ENCODE peak calls at places on chromosomes 1 and 21, in four cellular contexts. H, Q, P and E are unnamed samples.
A peak's percentile ranks its signal among the peaks of the same experiment; 100 is the strongest.

GRCh38 chr1:223323491-223324484 is 40.2 kb downstream of the SUSD4 start:
- DNase-seq in P (no peak), H (no peak), Q (no peak), E (no peak)

GRCh38 chr1:175725684-175726083 is 17.7 kb downstream of the TNR start:
- DNase-seq in Q (peak; percentile 25), H (peak; percentile 66), P (peak; percentile 41), E (peak; percentile 42)

GRCh38 chr1:171292799-171293198 is 21.2 kb upstream of the FMO4 start:
- DNase-seq in H (no peak), Q (peak; percentile 57), P (no peak), E (no peak)

GRCh38 chr1:211697356-211697755 is 21.9 kb upstream of the NEK2 start:
- DNase-seq in P (no peak), Q (no peak), H (no peak), E (no peak)

GRCh38 chr1:225483818-225484656 is 56.2 kb upstream of the LBR start:
- DNase-seq in Q (no peak), P (no peak), H (no peak), E (no peak)

GRCh38 chr21:44551290-44552015 is at the start of gene KRTAP10-2:
- DNase-seq in H (no peak), Q (no peak), P (no peak), E (no peak)

GRCh38 chr1:230976825-230977747 is 1.6 kb downstream of the TTC13 start:
- DNase-seq in Q (no peak), P (no peak), H (peak; percentile 22), E (no peak)

GRCh38 chr1:119688810-119689209 is 22.9 kb upstream of the PHGDH start:
- DNase-seq in H (no peak), Q (no peak), P (no peak), E (no peak)

GRCh38 chr1:36824390-36824861 is 209.9 kb downstream of the GRIK3 start:
- DNase-seq in Q (no peak), H (peak; percentile 80), P (peak; percentile 31), E (peak; percentile 2)

GRCh38 chr1:164774413-164774812 is 215.4 kb downstream of the PBX1 start:
- DNase-seq in Q (no peak), H (no peak), P (no peak), E (no peak)

GRCh38 chr21:45256912-45257672 is 30.6 kb downstream of the POFUT2 start:
- DNase-seq in P (no peak), Q (no peak), H (peak; percentile 90), E (no peak)

GRCh38 chr1:58904299-58905125 is 120.7 kb upstream of the JUN start:
- DNase-seq in H (no peak), P (no peak), Q (no peak), E (no peak)

GRCh38 chr1:180632326-180633088 is 685 bp downstream of the XPR1 start:
- DNase-seq in H (peak; percentile 80), Q (peak; percentile 20), P (no peak), E (peak; percentile 22)

GRCh38 chr1:80363689-80364475 is 1357.4 kb upstream of the ADGRL4 start:
- DNase-seq in H (no peak), P (no peak), Q (no peak), E (no peak)

GRCh38 chr1:167412920-167413319 is 105.4 kb downstream of the CD247 start:
- DNase-seq in H (no peak), Q (no peak), P (no peak), E (no peak)

DNA sequence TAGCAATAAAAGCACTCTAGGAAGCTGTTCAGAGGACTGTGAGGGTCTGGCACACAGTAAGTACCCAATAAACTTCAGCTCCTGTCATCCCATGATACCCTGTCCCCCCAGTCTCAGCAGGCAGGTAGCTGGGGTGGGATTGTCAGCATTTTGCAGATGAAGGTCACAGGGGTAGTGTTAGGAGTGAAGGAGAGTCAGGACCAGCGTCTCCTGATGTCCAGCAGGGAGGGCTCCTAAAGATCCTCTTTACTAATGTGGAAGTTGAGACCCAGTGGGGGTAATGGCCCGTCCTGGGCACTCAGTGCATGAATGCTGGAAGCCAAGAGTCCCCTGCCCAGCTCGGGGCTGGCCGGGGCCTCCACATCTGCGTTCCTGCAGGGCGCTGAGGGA is 31.3 kb upstream of the EDN2 start:
- DNase-seq in H (no peak), Q (no peak), P (no peak), E (no peak)
- H3K4me3 ChIP-seq in H (no peak overlapping the region), Q (no peak overlapping the region), P (no peak overlapping the region), E (no peak overlapping the region)

GRCh38 chr1:67791261-67791660 is 42.0 kb downstream of the GNG12 start:
- DNase-seq in H (no peak), P (peak; percentile 46), Q (no peak), E (peak; percentile 30)

GRCh38 chr1:67791686-67792475 is 41.4 kb downstream of the GNG12 start:
- DNase-seq in P (peak; percentile 90), Q (peak; percentile 88), H (no peak), E (peak; percentile 91)

GRCh38 chr1:67795179-67795916 is 37.9 kb downstream of the GNG12 start:
- DNase-seq in H (no peak), P (no peak), Q (no peak), E (no peak)

GRCh38 chr1:67793562-67793961 is 39.7 kb downstream of the GNG12 start:
- DNase-seq in Q (peak; percentile 73), H (no peak), P (peak; percentile 63), E (peak; percentile 54)

DNA sequence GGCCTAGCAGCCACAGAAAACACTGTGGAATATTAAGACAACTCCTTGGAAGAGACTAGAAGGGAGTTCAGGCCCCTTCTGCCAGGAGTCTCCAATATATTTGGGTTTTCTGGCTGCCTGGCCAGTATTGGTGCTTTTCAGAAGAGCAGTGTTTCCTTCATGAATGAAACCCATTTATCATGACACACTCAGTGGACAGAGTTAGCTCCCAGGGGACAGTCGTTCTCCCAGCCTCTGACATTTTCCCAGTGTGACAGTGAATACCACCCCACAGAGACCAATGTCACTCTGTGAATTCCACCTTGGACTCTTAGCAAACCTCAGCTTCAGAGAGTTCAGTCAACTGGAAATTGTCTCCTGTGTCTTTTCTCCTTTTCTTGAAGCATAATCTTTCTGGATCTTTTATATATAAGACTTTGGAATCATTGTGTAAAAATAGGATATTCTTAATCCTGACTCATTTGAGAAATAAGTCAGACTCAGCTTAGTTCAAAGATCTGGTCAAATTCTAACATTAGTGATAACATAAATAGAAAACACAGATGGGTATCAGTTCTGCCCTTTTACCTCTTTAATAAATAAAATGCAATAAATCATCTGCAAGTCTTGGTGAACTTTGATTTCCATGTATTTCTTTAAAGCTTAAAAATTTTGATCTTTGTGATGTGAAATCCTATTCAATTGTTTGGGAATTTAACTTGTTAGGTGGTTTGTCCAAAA is 40.4 kb downstream of the GNG12 start:
- DNase-seq in P (no peak), Q (no peak), H (no peak), E (no peak)
- H3K4me3 ChIP-seq in P (no peak overlapping the region), Q (no peak overlapping the region), H (no peak overlapping the region), E (no peak overlapping the region)

DNA sequence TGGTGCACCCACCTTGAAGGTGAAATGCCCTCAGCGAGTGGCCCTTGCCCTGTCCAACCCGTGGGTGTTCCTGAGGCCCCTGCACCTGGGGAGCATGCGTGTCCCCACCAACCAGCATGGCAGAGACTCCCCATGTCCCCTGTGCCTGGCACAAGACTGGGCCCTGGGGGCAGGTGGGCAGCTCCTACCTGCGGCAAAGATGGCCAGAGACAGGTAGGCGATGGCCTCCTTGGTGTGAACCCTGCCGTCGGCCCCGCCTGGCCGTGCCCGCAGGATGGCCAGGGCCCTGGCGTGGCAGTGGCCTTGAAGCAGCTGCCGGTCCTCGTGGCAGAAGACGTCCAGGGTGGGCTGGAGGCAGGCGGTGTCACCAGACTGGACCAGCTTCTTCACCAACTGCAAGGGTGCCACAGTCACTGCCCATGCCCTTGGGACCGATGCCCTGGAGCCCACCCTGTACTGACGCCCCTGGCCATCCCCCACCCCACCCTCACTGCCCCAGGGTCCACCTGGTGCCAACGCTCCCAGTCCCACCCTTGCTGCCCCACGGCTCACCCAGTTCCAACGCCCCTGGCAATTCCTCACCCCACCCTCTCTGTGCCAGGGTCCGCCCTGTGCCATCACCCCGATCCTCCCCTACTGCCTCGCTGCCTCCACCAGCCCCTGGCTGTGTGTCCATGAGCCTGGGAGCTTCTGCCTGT is 15.7 kb downstream of the TTC34 start:
- DNase-seq in Q (no peak), P (no peak), H (no peak), E (no peak)
- H3K4me3 ChIP-seq in Q (no peak overlapping the region), P (no peak overlapping the region), H (no peak overlapping the region), E (no peak overlapping the region)

GRCh38 chr1:77280962-77281361 is 857 bp upstream of the AK5 start:
- DNase-seq in Q (no peak), H (no peak), P (no peak), E (no peak)

GRCh38 chr1:77282866-77283539 is 1.2 kb downstream of the AK5 start:
- DNase-seq in H (no peak), Q (peak; percentile 14), P (no peak), E (peak; percentile 10)

GRCh38 chr1:77282187-77282865 is 507 bp downstream of the AK5 start:
- DNase-seq in P (peak; percentile 41), H (no peak), Q (peak; percentile 36), E (peak; percentile 44)

GRCh38 chr1:77281491-77282186 is at the start of gene AK5:
- DNase-seq in Q (peak; percentile 38), P (peak; percentile 49), H (no peak), E (peak; percentile 50)

DNA sequence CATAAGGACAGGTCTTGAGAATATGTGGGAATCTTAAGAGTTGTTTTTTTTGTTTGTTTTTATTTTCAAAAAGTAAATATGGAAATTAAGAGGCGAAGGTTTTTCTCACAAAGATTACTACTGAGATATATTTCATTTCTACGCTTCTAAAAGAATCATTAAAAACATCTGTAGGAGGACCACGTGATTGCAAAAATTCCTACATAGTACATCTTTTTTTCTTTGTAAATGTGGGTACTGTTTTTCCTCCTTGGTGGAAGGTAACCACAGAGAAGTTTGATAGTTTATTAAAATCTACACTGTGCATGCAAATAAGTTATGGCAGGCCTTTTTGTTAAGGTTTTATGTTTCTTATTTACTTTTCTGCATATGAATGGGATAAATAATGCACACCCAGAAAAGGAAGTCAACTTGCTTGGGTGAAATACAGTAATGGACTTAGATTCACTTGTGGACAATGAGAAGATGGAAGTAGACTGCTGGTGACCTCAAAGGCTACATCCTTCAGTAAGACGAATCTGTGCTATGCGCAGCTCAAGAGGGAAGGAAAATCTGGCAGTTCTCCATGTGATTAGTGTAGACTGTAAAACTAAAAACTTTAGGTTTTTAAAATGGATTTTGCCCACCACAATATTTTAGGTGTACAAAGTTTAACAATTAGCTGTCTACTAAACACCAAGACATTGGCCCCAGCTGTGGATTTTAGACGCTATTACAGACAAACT is 2.0 kb downstream of the AK5 start:
- DNase-seq in Q (no peak), P (no peak), H (no peak), E (no peak)
- H3K4me3 ChIP-seq in Q (no peak overlapping the region), P (no peak overlapping the region), H (no peak overlapping the region), E (no peak overlapping the region)

DNA sequence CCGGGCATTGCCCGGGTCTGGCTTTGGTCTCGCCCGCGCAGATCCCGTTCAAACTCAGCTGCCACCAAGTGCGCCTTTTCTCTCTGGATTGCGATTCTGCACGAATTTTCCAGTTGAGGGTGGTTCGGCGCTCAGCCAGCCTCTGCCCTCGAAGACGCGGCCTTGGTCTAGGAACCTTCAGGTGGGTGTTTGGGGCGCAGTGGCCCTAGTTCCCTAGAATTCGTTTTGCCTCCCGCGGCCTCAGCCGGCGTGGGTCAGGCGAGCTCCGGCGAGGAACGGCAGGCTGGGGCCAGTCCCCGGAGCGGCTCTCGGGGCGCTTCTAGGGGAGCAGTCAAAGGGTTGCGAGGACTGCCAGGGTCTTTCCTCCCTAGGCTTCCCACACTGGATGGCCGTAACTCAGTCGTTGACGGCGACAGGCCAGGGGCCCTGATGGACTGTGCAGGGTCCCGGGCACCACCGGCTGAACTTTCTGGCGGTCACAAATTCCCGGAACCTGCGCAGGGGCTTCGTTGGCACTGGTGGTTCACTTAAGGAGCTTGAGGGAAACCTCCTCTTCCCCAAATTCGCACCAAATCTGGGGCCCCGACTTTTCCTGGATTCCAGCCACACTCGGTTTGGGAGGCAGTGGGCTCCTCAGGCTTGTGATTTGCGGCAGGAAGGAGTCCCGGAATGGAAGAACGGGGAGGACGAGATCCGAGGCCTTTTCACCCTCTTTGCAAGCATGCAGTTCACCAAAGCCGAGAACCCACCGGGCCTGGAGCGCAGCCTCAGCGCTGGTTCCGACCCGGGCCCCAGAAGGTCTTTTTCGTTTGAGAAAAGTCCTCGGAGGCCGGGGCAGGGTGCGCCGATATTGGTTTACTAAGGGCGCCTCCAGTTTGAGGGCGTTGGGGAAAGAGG is 1.2 kb downstream of the DMBX1 start:
- DNase-seq in Q (peak; percentile 26), P (peak; percentile 1), H (no peak), E (no peak)
- H3K4me3 ChIP-seq in Q (no peak overlapping the region), P (no peak overlapping the region), H (no peak overlapping the region), E (no peak overlapping the region)